ENCODE peak calls at places on chromosomes 11 and 22, in seven cellular contexts. Y is thoracic aorta, I is mucosa of gallbladder, A is HepG2, L is fibroblast of the aortic adventitia, W is RCC 7860, N is BJ. D is an unnamed sample.

GRCh38 chr11:43931717-43932039 is 10.8 kb upstream of the C11orf96 start:
- DNase-seq in Y (no peak), I (no peak), A (no peak), L (no peak), W (no peak), N (no peak), D (no peak)

GRCh38 chr11:17775507-17776212 is 41.1 kb downstream of the KCNC1 start:
- DNase-seq in Y (no peak), I (no peak), A (no peak), L (no peak), W (no peak), N (no peak), D (no peak)

GRCh38 chr11:111302298-111302697 is 4.0 kb downstream of the POU2AF3 start:
- DNase-seq in Y (no peak), I (no peak), A (no peak), L (no peak), W (no peak), N (no peak), D (no peak)

GRCh38 chr11:2950825-2951224 is 21.6 kb upstream of the PHLDA2 start:
- DNase-seq in Y (no peak), I (no peak), A (no peak), L (no peak), W (no peak), N (no peak), D (peak)

GRCh38 chr22:45757068-45757467 is 85.4 kb downstream of the ATXN10 start:
- DNase-seq in Y (no peak), I (no peak), A (no peak), L (peak), W (no peak), N (peak), D (no peak)

GRCh38 chr11:68424981-68425865 is 35.3 kb upstream of the PPP6R3 start:
- DNase-seq in Y (no peak), I (no peak), A (no peak), L (no peak), W (no peak), N (no peak), D (no peak)

GRCh38 chr22:20002098-20002497 is 14.5 kb downstream of the ARVCF start:
- DNase-seq in Y (no peak), I (no peak), A (no peak), L (no peak), W (no peak), N (no peak), D (no peak)

GRCh38 chr11:10688401-10688800 is 5.2 kb downstream of the IRAG1 start:
- DNase-seq in Y (no peak), I (no peak), A (no peak), L (no peak), W (peak), N (no peak), D (peak)

GRCh38 chr11:7696424-7696823 is 9.9 kb downstream of the OVCH2 start:
- DNase-seq in Y (no peak), I (no peak), A (no peak), L (no peak), W (no peak), N (no peak), D (no peak)

GRCh38 chr22:18063311-18063710 is 14.5 kb upstream of the PEX26 start:
- DNase-seq in Y (no peak), I (no peak), A (no peak), L (no peak), W (no peak), N (no peak), D (no peak)

GRCh38 chr11:11960687-11961086 is 47.7 kb downstream of the DKK3 start:
- DNase-seq in Y (no peak), I (no peak), A (no peak), L (no peak), W (no peak), N (no peak), D (no peak)

GRCh38 chr11:59138643-59139042 is 4.0 kb upstream of the FAM111A start:
- DNase-seq in Y (no peak), I (no peak), A (no peak), L (peak), W (no peak), N (no peak), D (no peak)

GRCh38 chr11:130480721-130481140 is 32.3 kb downstream of the ADAMTS15 start:
- DNase-seq in Y (no peak), I (no peak), A (no peak), L (peak), W (no peak), N (no peak), D (no peak)

GRCh38 chr11:17405232-17406005 is 17.0 kb upstream of the KCNJ11 start:
- DNase-seq in Y (peak), I (peak), A (peak), L (peak), W (peak), N (no peak), D (peak)

GRCh38 chr11:113632981-113633380 is 73.1 kb downstream of the TMPRSS5 start:
- DNase-seq in Y (peak), I (no peak), A (no peak), L (peak), W (no peak), N (no peak), D (peak)

GRCh38 chr22:39185601-39186012 is 33.1 kb upstream of the CBX7 start:
- DNase-seq in Y (no peak), I (no peak), A (peak), L (peak), W (no peak), N (peak), D (no peak)

GRCh38 chr11:71388637-71389235 is 59.5 kb downstream of the DHCR7 start:
- DNase-seq in Y (no peak), I (no peak), A (no peak), L (no peak), W (no peak), N (no peak), D (no peak)

GRCh38 chr22:46267431-46268279 is at the start of gene TTC38:
- DNase-seq in Y (peak), I (peak), A (peak), L (peak), W (peak), N (peak), D (peak)

GRCh38 chr11:45052361-45052760 is 94.1 kb upstream of the PRDM11 start:
- DNase-seq in Y (no peak), I (no peak), A (no peak), L (peak), W (no peak), N (no peak), D (no peak)

GRCh38 chr11:99142237-99142636 is 121.5 kb downstream of the CNTN5 start:
- DNase-seq in Y (no peak), I (no peak), A (no peak), L (no peak), W (no peak), N (no peak), D (no peak)

GRCh38 chr22:21622624-21623401 is 7.0 kb downstream of the YDJC start:
- DNase-seq in Y (no peak), I (no peak), A (no peak), L (no peak), W (no peak), N (no peak), D (no peak)

GRCh38 chr11:8988329-8989234 is 15.2 kb downstream of the NRIP3 start:
- DNase-seq in Y (no peak), I (no peak), A (no peak), L (peak), W (peak), N (peak), D (peak)

GRCh38 chr11:62774407-62774806 is 3.2 kb downstream of the TAF6L start:
- DNase-seq in Y (no peak), I (no peak), A (no peak), L (no peak), W (no peak), N (no peak), D (no peak)

GRCh38 chr11:129374993-129375721 is 491 bp upstream of the BARX2 start:
- DNase-seq in Y (no peak), I (peak), A (no peak), L (no peak), W (no peak), N (no peak), D (peak)

GRCh38 chr11:65611028-65611757 is 2.8 kb downstream of the MAP3K11 start:
- DNase-seq in Y (no peak), I (no peak), A (no peak), L (no peak), W (no peak), N (no peak), D (no peak)

GRCh38 chr22:24996420-24996952 is 44.0 kb downstream of the KIAA1671 start:
- DNase-seq in Y (no peak), I (no peak), A (no peak), L (peak), W (peak), N (no peak), D (peak)

GRCh38 chr11:11263238-11264030 is 89.6 kb downstream of the CSNK2A3 start:
- DNase-seq in Y (no peak), I (no peak), A (no peak), L (no peak), W (peak), N (no peak), D (no peak)

GRCh38 chr11:17540807-17541206 is 3.4 kb downstream of the USH1C start:
- DNase-seq in Y (no peak), I (no peak), A (no peak), L (no peak), W (no peak), N (no peak), D (no peak)

D was measured in astrocyte of the spinal cord.